ENCODE peak calls at places on chromosomes 11 and 22, in eight cellular contexts. L is amygdala, R is GM23248, Z is neural crest cell, E is M059J, C is Calu3, B is AG08395, W is pons. G is an unnamed sample.

GRCh38 chr11:47980093-47980906 is at the start of gene PTPRJ:
- DNase-seq in L (peak; percentile 72), R (peak; percentile 71), Z (peak; percentile 51), E (peak; percentile 59), C (peak; percentile 52), B (peak; percentile 72), W (no peak), G (peak; percentile 75)

GRCh38 chr22:45867118-45867905 is 109.7 kb downstream of the WNT7B start:
- DNase-seq in L (no peak), R (peak; percentile 69), Z (peak; percentile 44), E (no peak), C (no peak), B (peak; percentile 65), W (no peak), G (no peak)

GRCh38 chr11:44709966-44710365 is 16.8 kb upstream of the TSPAN18 start:
- DNase-seq in L (no peak), R (peak; percentile 58), Z (no peak), E (peak; percentile 80), C (no peak), B (peak; percentile 19), W (no peak), G (no peak)

GRCh38 chr11:111849631-111850030 is 21.8 kb downstream of the ALG9 start:
- DNase-seq in L (no peak), R (no peak), Z (no peak), E (no peak), C (no peak), B (no peak), W (no peak), G (no peak)

GRCh38 chr22:48098243-48098935 is 1335.9 kb downstream of the TBC1D22A start:
- DNase-seq in L (no peak), R (no peak), Z (no peak), E (no peak), C (no peak), B (no peak), W (no peak), G (no peak)

GRCh38 chr11:72380132-72380503 is 54.2 kb downstream of the CLPB start:
- DNase-seq in L (no peak), R (no peak), Z (no peak), E (no peak), C (no peak), B (no peak), W (no peak), G (no peak)

GRCh38 chr11:20688761-20689160 is 19.4 kb downstream of the NELL1 start:
- DNase-seq in L (no peak), R (no peak), Z (no peak), E (no peak), C (no peak), B (no peak), W (no peak), G (no peak)

GRCh38 chr11:40118780-40119179 is 1340.7 kb downstream of the LRRC4C start:
- DNase-seq in L (no peak), R (no peak), Z (no peak), E (peak; percentile 3), C (no peak), B (no peak), W (no peak), G (no peak)

GRCh38 chr11:7551571-7551970 is 37.8 kb downstream of the PPFIBP2 start:
- DNase-seq in L (no peak), R (peak; percentile 72), Z (no peak), E (peak; percentile 69), C (no peak), B (peak; percentile 73), W (no peak), G (no peak)

GRCh38 chr11:18791175-18792065 is at the start of gene PTPN5:
- DNase-seq in L (peak; percentile 49), R (peak; percentile 40), Z (peak; percentile 19), E (no peak), C (no peak), B (no peak), W (no peak), G (no peak)

GRCh38 chr11:66970808-66971442 is 4.2 kb upstream of the C11orf86 start:
- DNase-seq in L (no peak), R (peak; percentile 100), Z (no peak), E (peak; percentile 100), C (peak; percentile 71), B (peak; percentile 92), W (no peak), G (no peak)

G was measured in Right ventricle myocardium superior.